ENCODE peak calls at places on chromosomes 2 and 18, in seven cellular contexts. One of them, this sample, is unnamed.
A peak's percentile ranks its signal among the peaks of the same experiment; 100 is the strongest.

GRCh38 chr2:20931346-20931745 is 108.4 kb upstream of the LDAH start:
- DNase-seq in SW480: no peak
- DNase-seq in activated T-cell treated with anti-CD3 and anti-CD28 coated beads for 1 hour: no peak
- DNase-seq in CD4-positive, alpha-beta T cell: no peak
- DNase-seq in substantia nigra: no peak
- DNase-seq in activated B cell treated with CpG ODN at 0.5 μM for 24 hours: no peak
- DNase-seq in NCI-H1694 treated with DMSO at 0.1 percent for 48 hours: no peak
- DNase-seq in this sample: no peak

GRCh38 chr2:134479696-134480330 is 225.9 kb downstream of the MGAT5 start:
- DNase-seq in CD4-positive, alpha-beta T cell: no peak
- DNase-seq in NCI-H1694 treated with DMSO at 0.1 percent for 48 hours: no peak
- DNase-seq in activated T-cell treated with anti-CD3 and anti-CD28 coated beads for 1 hour: no peak
- DNase-seq in SW480: no peak
- DNase-seq in activated B cell treated with CpG ODN at 0.5 μM for 24 hours: no peak
- DNase-seq in substantia nigra: no peak
- DNase-seq in this sample: no peak

GRCh38 chr2:158997037-158997785 is 28.8 kb downstream of the TANC1 start:
- DNase-seq in NCI-H1694 treated with DMSO at 0.1 percent for 48 hours: no peak
- DNase-seq in activated T-cell treated with anti-CD3 and anti-CD28 coated beads for 1 hour: no peak
- DNase-seq in SW480: no peak
- DNase-seq in activated B cell treated with CpG ODN at 0.5 μM for 24 hours: no peak
- DNase-seq in CD4-positive, alpha-beta T cell: no peak
- DNase-seq in substantia nigra: no peak
- DNase-seq in this sample: no peak

GRCh38 chr18:55489742-55490055 is 98.3 kb downstream of the TCF4 start:
- DNase-seq in activated B cell treated with CpG ODN at 0.5 μM for 24 hours: no peak
- DNase-seq in activated T-cell treated with anti-CD3 and anti-CD28 coated beads for 1 hour: no peak
- DNase-seq in SW480: no peak
- DNase-seq in CD4-positive, alpha-beta T cell: no peak
- DNase-seq in substantia nigra: no peak
- DNase-seq in NCI-H1694 treated with DMSO at 0.1 percent for 48 hours: no peak
- DNase-seq in this sample: no peak

GRCh38 chr2:55109219-55109891 is 59.1 kb upstream of the RTN4 start:
- DNase-seq in CD4-positive, alpha-beta T cell: no peak
- DNase-seq in activated T-cell treated with anti-CD3 and anti-CD28 coated beads for 1 hour: no peak
- DNase-seq in activated B cell treated with CpG ODN at 0.5 μM for 24 hours: no peak
- DNase-seq in SW480: no peak
- DNase-seq in substantia nigra: no peak
- DNase-seq in NCI-H1694 treated with DMSO at 0.1 percent for 48 hours: peak; percentile 70
- DNase-seq in this sample: no peak

GRCh38 chr2:20422679-20423271 is 24.1 kb upstream of the RHOB start:
- DNase-seq in activated T-cell treated with anti-CD3 and anti-CD28 coated beads for 1 hour: no peak
- DNase-seq in CD4-positive, alpha-beta T cell: no peak
- DNase-seq in activated B cell treated with CpG ODN at 0.5 μM for 24 hours: no peak
- DNase-seq in substantia nigra: peak; percentile 37
- DNase-seq in NCI-H1694 treated with DMSO at 0.1 percent for 48 hours: peak; percentile 86
- DNase-seq in SW480: no peak
- DNase-seq in this sample: peak; percentile 35

GRCh38 chr2:95670167-95670566 is 78.4 kb downstream of the TRIM43 start:
- DNase-seq in CD4-positive, alpha-beta T cell: no peak
- DNase-seq in NCI-H1694 treated with DMSO at 0.1 percent for 48 hours: no peak
- DNase-seq in activated B cell treated with CpG ODN at 0.5 μM for 24 hours: no peak
- DNase-seq in activated T-cell treated with anti-CD3 and anti-CD28 coated beads for 1 hour: no peak
- DNase-seq in SW480: no peak
- DNase-seq in substantia nigra: no peak
- DNase-seq in this sample: no peak

GRCh38 chr18:33751613-33752221 is 173.7 kb downstream of the ASXL3 start:
- DNase-seq in SW480: peak; percentile 8
- DNase-seq in activated B cell treated with CpG ODN at 0.5 μM for 24 hours: no peak
- DNase-seq in NCI-H1694 treated with DMSO at 0.1 percent for 48 hours: peak; percentile 40
- DNase-seq in CD4-positive, alpha-beta T cell: no peak
- DNase-seq in activated T-cell treated with anti-CD3 and anti-CD28 coated beads for 1 hour: no peak
- DNase-seq in substantia nigra: no peak
- DNase-seq in this sample: no peak

GRCh38 chr2:4354678-4355077 is 651.3 kb downstream of the DCDC2C start:
- DNase-seq in SW480: peak; percentile 11
- DNase-seq in substantia nigra: no peak
- DNase-seq in activated T-cell treated with anti-CD3 and anti-CD28 coated beads for 1 hour: no peak
- DNase-seq in NCI-H1694 treated with DMSO at 0.1 percent for 48 hours: peak; percentile 50
- DNase-seq in activated B cell treated with CpG ODN at 0.5 μM for 24 hours: no peak
- DNase-seq in CD4-positive, alpha-beta T cell: no peak
- DNase-seq in this sample: no peak

GRCh38 chr2:34099377-34099776 is 500.3 kb upstream of the FAM98A start:
- DNase-seq in activated B cell treated with CpG ODN at 0.5 μM for 24 hours: no peak
- DNase-seq in NCI-H1694 treated with DMSO at 0.1 percent for 48 hours: no peak
- DNase-seq in substantia nigra: no peak
- DNase-seq in SW480: no peak
- DNase-seq in CD4-positive, alpha-beta T cell: no peak
- DNase-seq in activated T-cell treated with anti-CD3 and anti-CD28 coated beads for 1 hour: no peak
- DNase-seq in this sample: no peak

GRCh38 chr2:181683518-181684453 is 3.5 kb upstream of the NEUROD1 start:
- DNase-seq in CD4-positive, alpha-beta T cell: no peak
- DNase-seq in SW480: no peak
- DNase-seq in NCI-H1694 treated with DMSO at 0.1 percent for 48 hours: no peak
- DNase-seq in substantia nigra: no peak
- DNase-seq in activated T-cell treated with anti-CD3 and anti-CD28 coated beads for 1 hour: no peak
- DNase-seq in activated B cell treated with CpG ODN at 0.5 μM for 24 hours: peak; percentile 24
- DNase-seq in this sample: peak; percentile 53

GRCh38 chr2:241140445-241140840 is 8.8 kb downstream of the PASK start:
- DNase-seq in NCI-H1694 treated with DMSO at 0.1 percent for 48 hours: no peak
- DNase-seq in SW480: no peak
- DNase-seq in activated B cell treated with CpG ODN at 0.5 μM for 24 hours: no peak
- DNase-seq in substantia nigra: no peak
- DNase-seq in CD4-positive, alpha-beta T cell: no peak
- DNase-seq in activated T-cell treated with anti-CD3 and anti-CD28 coated beads for 1 hour: no peak
- DNase-seq in this sample: no peak

GRCh38 chr2:57049273-57049672 is 865.5 kb downstream of the CCDC85A start:
- DNase-seq in activated B cell treated with CpG ODN at 0.5 μM for 24 hours: no peak
- DNase-seq in substantia nigra: no peak
- DNase-seq in NCI-H1694 treated with DMSO at 0.1 percent for 48 hours: no peak
- DNase-seq in activated T-cell treated with anti-CD3 and anti-CD28 coated beads for 1 hour: no peak
- DNase-seq in CD4-positive, alpha-beta T cell: no peak
- DNase-seq in SW480: no peak
- DNase-seq in this sample: no peak

GRCh38 chr18:75139226-75139911 is 69.6 kb downstream of the PTGR3 start:
- DNase-seq in activated T-cell treated with anti-CD3 and anti-CD28 coated beads for 1 hour: no peak
- DNase-seq in activated B cell treated with CpG ODN at 0.5 μM for 24 hours: no peak
- DNase-seq in SW480: no peak
- DNase-seq in CD4-positive, alpha-beta T cell: no peak
- DNase-seq in NCI-H1694 treated with DMSO at 0.1 percent for 48 hours: no peak
- DNase-seq in substantia nigra: no peak
- DNase-seq in this sample: no peak

GRCh38 chr2:227280895-227281294 is 44.2 kb upstream of the MFF start:
- DNase-seq in activated B cell treated with CpG ODN at 0.5 μM for 24 hours: no peak
- DNase-seq in SW480: no peak
- DNase-seq in activated T-cell treated with anti-CD3 and anti-CD28 coated beads for 1 hour: no peak
- DNase-seq in CD4-positive, alpha-beta T cell: no peak
- DNase-seq in substantia nigra: no peak
- DNase-seq in NCI-H1694 treated with DMSO at 0.1 percent for 48 hours: no peak
- DNase-seq in this sample: no peak

GRCh38 chr2:65355190-65355831 is 77.1 kb downstream of the SPRED2 start:
- DNase-seq in substantia nigra: no peak
- DNase-seq in SW480: no peak
- DNase-seq in activated B cell treated with CpG ODN at 0.5 μM for 24 hours: no peak
- DNase-seq in NCI-H1694 treated with DMSO at 0.1 percent for 48 hours: no peak
- DNase-seq in CD4-positive, alpha-beta T cell: no peak
- DNase-seq in activated T-cell treated with anti-CD3 and anti-CD28 coated beads for 1 hour: no peak
- DNase-seq in this sample: no peak

GRCh38 chr2:47354013-47354816 is 48.7 kb upstream of the MSH2 start:
- DNase-seq in CD4-positive, alpha-beta T cell: no peak
- DNase-seq in substantia nigra: no peak
- DNase-seq in NCI-H1694 treated with DMSO at 0.1 percent for 48 hours: no peak
- DNase-seq in SW480: peak; percentile 93
- DNase-seq in activated T-cell treated with anti-CD3 and anti-CD28 coated beads for 1 hour: no peak
- DNase-seq in activated B cell treated with CpG ODN at 0.5 μM for 24 hours: no peak
- DNase-seq in this sample: no peak

GRCh38 chr2:239865059-239865639 is 160.0 kb downstream of the NDUFA10 start:
- DNase-seq in NCI-H1694 treated with DMSO at 0.1 percent for 48 hours: no peak
- DNase-seq in CD4-positive, alpha-beta T cell: no peak
- DNase-seq in activated T-cell treated with anti-CD3 and anti-CD28 coated beads for 1 hour: no peak
- DNase-seq in substantia nigra: no peak
- DNase-seq in SW480: no peak
- DNase-seq in activated B cell treated with CpG ODN at 0.5 μM for 24 hours: no peak
- DNase-seq in this sample: no peak

GRCh38 chr2:25587361-25587760 is 86.0 kb downstream of the DTNB start:
- DNase-seq in NCI-H1694 treated with DMSO at 0.1 percent for 48 hours: no peak
- DNase-seq in activated B cell treated with CpG ODN at 0.5 μM for 24 hours: no peak
- DNase-seq in SW480: no peak
- DNase-seq in CD4-positive, alpha-beta T cell: no peak
- DNase-seq in substantia nigra: peak; percentile 43
- DNase-seq in activated T-cell treated with anti-CD3 and anti-CD28 coated beads for 1 hour: no peak
- DNase-seq in this sample: no peak

GRCh38 chr18:3069671-3070433 is 56.9 kb upstream of the LPIN2 start:
- DNase-seq in SW480: no peak
- DNase-seq in activated T-cell treated with anti-CD3 and anti-CD28 coated beads for 1 hour: no peak
- DNase-seq in NCI-H1694 treated with DMSO at 0.1 percent for 48 hours: no peak
- DNase-seq in CD4-positive, alpha-beta T cell: no peak
- DNase-seq in activated B cell treated with CpG ODN at 0.5 μM for 24 hours: no peak
- DNase-seq in substantia nigra: no peak
- DNase-seq in this sample: no peak

GRCh38 chr2:25912851-25913695 is 34.8 kb upstream of the ASXL2 start:
- DNase-seq in SW480: peak; percentile 46
- DNase-seq in activated T-cell treated with anti-CD3 and anti-CD28 coated beads for 1 hour: no peak
- DNase-seq in CD4-positive, alpha-beta T cell: no peak
- DNase-seq in NCI-H1694 treated with DMSO at 0.1 percent for 48 hours: peak; percentile 20
- DNase-seq in activated B cell treated with CpG ODN at 0.5 μM for 24 hours: no peak
- DNase-seq in substantia nigra: no peak
- DNase-seq in this sample: peak; percentile 29

GRCh38 chr2:45172993-45173392 is 163.7 kb upstream of the SIX2 start:
- DNase-seq in activated T-cell treated with anti-CD3 and anti-CD28 coated beads for 1 hour: no peak
- DNase-seq in NCI-H1694 treated with DMSO at 0.1 percent for 48 hours: no peak
- DNase-seq in CD4-positive, alpha-beta T cell: no peak
- DNase-seq in substantia nigra: no peak
- DNase-seq in activated B cell treated with CpG ODN at 0.5 μM for 24 hours: no peak
- DNase-seq in SW480: no peak
- DNase-seq in this sample: no peak

GRCh38 chr2:109417701-109418335 is 195.9 kb downstream of the SEPTIN10 start:
- DNase-seq in substantia nigra: no peak
- DNase-seq in activated T-cell treated with anti-CD3 and anti-CD28 coated beads for 1 hour: no peak
- DNase-seq in NCI-H1694 treated with DMSO at 0.1 percent for 48 hours: no peak
- DNase-seq in activated B cell treated with CpG ODN at 0.5 μM for 24 hours: no peak
- DNase-seq in CD4-positive, alpha-beta T cell: no peak
- DNase-seq in SW480: no peak
- DNase-seq in this sample: no peak

GRCh38 chr18:28108801-28109200 is 68.1 kb downstream of the CDH2 start:
- DNase-seq in activated B cell treated with CpG ODN at 0.5 μM for 24 hours: no peak
- DNase-seq in substantia nigra: no peak
- DNase-seq in SW480: no peak
- DNase-seq in activated T-cell treated with anti-CD3 and anti-CD28 coated beads for 1 hour: no peak
- DNase-seq in NCI-H1694 treated with DMSO at 0.1 percent for 48 hours: no peak
- DNase-seq in CD4-positive, alpha-beta T cell: no peak
- DNase-seq in this sample: no peak

GRCh38 chr18:62506495-62507143 is 16.2 kb upstream of the ZCCHC2 start:
- DNase-seq in CD4-positive, alpha-beta T cell: no peak
- DNase-seq in activated T-cell treated with anti-CD3 and anti-CD28 coated beads for 1 hour: no peak
- DNase-seq in activated B cell treated with CpG ODN at 0.5 μM for 24 hours: no peak
- DNase-seq in NCI-H1694 treated with DMSO at 0.1 percent for 48 hours: no peak
- DNase-seq in SW480: no peak
- DNase-seq in substantia nigra: no peak
- DNase-seq in this sample: no peak

GRCh38 chr2:103991591-103991990 is 862.3 kb upstream of the POU3F3 start:
- DNase-seq in activated T-cell treated with anti-CD3 and anti-CD28 coated beads for 1 hour: no peak
- DNase-seq in substantia nigra: no peak
- DNase-seq in SW480: no peak
- DNase-seq in CD4-positive, alpha-beta T cell: no peak
- DNase-seq in activated B cell treated with CpG ODN at 0.5 μM for 24 hours: no peak
- DNase-seq in NCI-H1694 treated with DMSO at 0.1 percent for 48 hours: peak; percentile 0
- DNase-seq in this sample: no peak

GRCh38 chr2:73333564-73333963 is 40.2 kb upstream of the EGR4 start:
- DNase-seq in substantia nigra: no peak
- DNase-seq in activated B cell treated with CpG ODN at 0.5 μM for 24 hours: no peak
- DNase-seq in NCI-H1694 treated with DMSO at 0.1 percent for 48 hours: no peak
- DNase-seq in activated T-cell treated with anti-CD3 and anti-CD28 coated beads for 1 hour: no peak
- DNase-seq in SW480: no peak
- DNase-seq in CD4-positive, alpha-beta T cell: no peak
- DNase-seq in this sample: no peak

GRCh38 chr2:117972466-117973123 is 41.3 kb downstream of the CCDC93 start:
- DNase-seq in CD4-positive, alpha-beta T cell: no peak
- DNase-seq in SW480: no peak
- DNase-seq in NCI-H1694 treated with DMSO at 0.1 percent for 48 hours: no peak
- DNase-seq in activated B cell treated with CpG ODN at 0.5 μM for 24 hours: no peak
- DNase-seq in activated T-cell treated with anti-CD3 and anti-CD28 coated beads for 1 hour: no peak
- DNase-seq in substantia nigra: no peak
- DNase-seq in this sample: no peak

GRCh38 chr2:102181376-102181775 is 5.4 kb upstream of the IL1RL2 start:
- DNase-seq in substantia nigra: no peak
- DNase-seq in activated T-cell treated with anti-CD3 and anti-CD28 coated beads for 1 hour: no peak
- DNase-seq in NCI-H1694 treated with DMSO at 0.1 percent for 48 hours: no peak
- DNase-seq in CD4-positive, alpha-beta T cell: no peak
- DNase-seq in SW480: no peak
- DNase-seq in activated B cell treated with CpG ODN at 0.5 μM for 24 hours: no peak
- DNase-seq in this sample: no peak

This sample was measured in frontal cortex.